ENCODE peak calls at places on chromosomes 4 and X, in six cellular contexts. Y is pancreas, F is uterus, X is tibial artery, H is A549, A is K562. P is an unnamed sample.

GRCh38 chrX:39140581-39140980 is 339.3 kb downstream of the MID1IP1 start:
- DNase-seq in X (no peak), A (no peak), H (no peak), F (no peak), Y (no peak), P (no peak)

GRCh38 chr4:75830906-75831305 is 71.3 kb downstream of the PPEF2 start:
- DNase-seq in X (no peak), H (no peak), Y (no peak), A (no peak), F (no peak), P (no peak)

GRCh38 chr4:42074294-42074693 is 78.2 kb downstream of the BEND4 start:
- DNase-seq in A (no peak), F (no peak), X (no peak), Y (no peak), H (no peak), P (no peak)

GRCh38 chr4:101282076-101282844 is 65.1 kb downstream of the PPP3CA start:
- DNase-seq in X (peak; percentile 28), F (no peak), Y (no peak), H (no peak), A (no peak), P (no peak)

GRCh38 chr4:121143126-121143525 is 21.0 kb downstream of the TNIP3 start:
- DNase-seq in A (no peak), H (no peak), Y (no peak), F (no peak), X (no peak), P (no peak)

GRCh38 chr4:152100378-152101201 is 339.8 kb upstream of the GATB start:
- DNase-seq in A (no peak), X (no peak), F (no peak), H (no peak), Y (no peak), P (no peak)

GRCh38 chr4:181701219-181701618 is 542.0 kb upstream of the TENM3 start:
- DNase-seq in H (no peak), F (no peak), A (no peak), X (no peak), Y (no peak), P (no peak)

GRCh38 chr4:109967798-109968520 is 55.3 kb downstream of the EGF start:
- DNase-seq in H (no peak), A (no peak), X (no peak), F (no peak), Y (no peak), P (no peak)

GRCh38 chr4:19736968-19737756 is 514.5 kb upstream of the SLIT2 start:
- DNase-seq in X (no peak), H (no peak), F (no peak), A (no peak), Y (no peak), P (no peak)

GRCh38 chr4:26151615-26152014 is 169.2 kb upstream of the RBPJ start:
- DNase-seq in H (no peak), X (no peak), Y (no peak), F (peak; percentile 63), A (no peak), P (peak; percentile 29)

GRCh38 chr4:24646777-24647460 is 62.6 kb upstream of the DHX15 start:
- DNase-seq in H (no peak), A (no peak), Y (no peak), X (no peak), F (no peak), P (no peak)

GRCh38 chr4:54165438-54165837 is 63.7 kb upstream of the PDGFRA start:
- DNase-seq in F (no peak), A (no peak), X (no peak), H (no peak), Y (no peak), P (no peak)

GRCh38 chr4:20652226-20652836 is 47.9 kb upstream of the PACRGL start:
- DNase-seq in X (no peak), Y (no peak), F (no peak), A (no peak), H (no peak), P (no peak)

GRCh38 chr4:46645092-46645491 is 255.2 kb upstream of the GABRA2 start:
- DNase-seq in F (no peak), H (no peak), X (no peak), A (no peak), Y (no peak), P (no peak)

GRCh38 chr4:103424853-103425252 is 226.7 kb upstream of the CENPE start:
- DNase-seq in F (no peak), X (no peak), H (peak; percentile 60), Y (peak; percentile 26), A (no peak), P (no peak)

GRCh38 chrX:84339507-84340364 is 151.7 kb upstream of the RPS6KA6 start:
- DNase-seq in Y (no peak), F (no peak), H (peak; percentile 19), X (no peak), A (peak; percentile 8), P (no peak)

GRCh38 chr4:111813565-111814140 is 331.6 kb upstream of the FAM241A start:
- DNase-seq in Y (no peak), F (no peak), H (no peak), X (no peak), A (no peak), P (no peak)

GRCh38 chrX:22404297-22404696 is 131.6 kb downstream of the CBLL2 start:
- DNase-seq in X (no peak), H (no peak), A (no peak), Y (no peak), F (no peak), P (no peak)

GRCh38 chr4:152063301-152064235 is 302.8 kb upstream of the GATB start:
- DNase-seq in X (no peak), Y (no peak), F (no peak), H (no peak), A (no peak), P (no peak)

GRCh38 chr4:84965558-84966381 is 720 bp downstream of the WDFY3 start:
- DNase-seq in A (peak; percentile 59), F (peak; percentile 17), H (peak; percentile 31), X (peak; percentile 29), Y (peak; percentile 52), P (peak; percentile 46)

GRCh38 chrX:28988246-28988645 is 401.0 kb downstream of the IL1RAPL1 start:
- DNase-seq in H (no peak), A (no peak), X (no peak), F (no peak), Y (no peak), P (no peak)

GRCh38 chr4:76354517-76355473 is 48.3 kb downstream of the STBD1 start:
- DNase-seq in H (no peak), X (no peak), Y (no peak), A (no peak), F (no peak), P (no peak)

GRCh38 chr4:73731968-73732610 is 8.3 kb upstream of the CXCL8 start:
- DNase-seq in A (no peak), Y (no peak), H (no peak), X (no peak), F (no peak), P (no peak)

GRCh38 chr4:8846864-8847263 is 24.8 kb downstream of the HMX1 start:
- DNase-seq in X (peak; percentile 7), F (no peak), H (no peak), Y (no peak), A (no peak), P (peak; percentile 4)

GRCh38 chrX:106874075-106874474 is 29.1 kb downstream of the RIPPLY1 start:
- DNase-seq in H (peak; percentile 35), X (no peak), Y (no peak), F (no peak), A (no peak), P (no peak)

GRCh38 chr4:20773144-20773997 is 73.1 kb downstream of the PACRGL start:
- DNase-seq in X (peak; percentile 22), H (peak; percentile 38), F (peak; percentile 26), A (peak; percentile 49), Y (peak; percentile 22), P (no peak)

GRCh38 chr4:76953956-76954355 is 4.4 kb downstream of the SEPTIN11 start:
- DNase-seq in A (no peak), F (no peak), Y (no peak), H (no peak), X (no peak), P (no peak)

GRCh38 chr4:142473218-142473959 is 372.7 kb downstream of the INPP4B start:
- DNase-seq in H (peak; percentile 14), Y (peak; percentile 62), A (no peak), F (peak; percentile 34), X (no peak), P (peak; percentile 35)

GRCh38 chr4:156660470-156660869 is 311.1 kb downstream of the PDGFC start:
- DNase-seq in A (no peak), H (no peak), Y (no peak), F (no peak), X (no peak), P (no peak)

GRCh38 chr4:162839814-162840213 is 326.9 kb downstream of the NAF1 start:
- DNase-seq in F (no peak), Y (no peak), A (no peak), X (no peak), H (peak; percentile 8), P (no peak)

GRCh38 chrX:150460781-150461180 is 97.7 kb downstream of the MAMLD1 start:
- DNase-seq in F (no peak), A (no peak), H (no peak), Y (no peak), X (no peak), P (no peak)

DNA sequence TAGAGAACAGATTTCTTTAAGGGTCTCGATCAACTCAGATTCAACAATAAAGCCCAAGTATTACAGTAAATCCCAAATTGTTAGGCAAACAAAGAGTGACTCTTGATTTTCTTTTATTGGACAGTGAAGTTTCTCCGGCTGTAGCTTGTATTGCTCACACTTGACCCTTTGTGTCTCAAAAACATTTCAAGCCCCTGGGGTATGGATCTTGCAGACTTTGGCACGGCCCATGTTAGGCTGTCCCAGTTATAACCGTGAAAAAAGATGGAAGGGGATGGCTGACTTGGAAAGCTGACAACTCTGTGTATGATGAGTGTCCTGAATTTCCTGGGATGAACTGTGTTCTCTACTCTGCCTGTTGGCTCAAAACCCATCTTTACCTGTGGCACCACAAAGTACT is 356.1 kb downstream of the SLITRK2 start:
- DNase-seq in A (no peak), H (no peak), Y (no peak), F (no peak), X (no peak), P (no peak)
- H3K9me3 ChIP-seq in A (no peaks in the 10 kb centered on the region), H (no peaks in the 10 kb centered on the region), Y (no peaks in the 10 kb centered on the region), F (no peaks in the 10 kb centered on the region), X (no peaks in the 10 kb centered on the region), P (no peaks in the 10 kb centered on the region)

GRCh38 chrX:989959-990510 is 222.4 kb downstream of the CRLF2 start:
- DNase-seq in F (peak; percentile 95), X (no peak), Y (peak; percentile 83), H (peak; percentile 99), A (peak; percentile 49), P (peak; percentile 87)
- H3K9me3 ChIP-seq in F (peaks cover 2% of the 10 kb centered on the region), X (peaks cover 20% of the 10 kb centered on the region), Y (no peaks in the 10 kb centered on the region), H (peaks cover 21% of the 10 kb centered on the region), A (no peaks in the 10 kb centered on the region), P (peaks cover 4% of the 10 kb centered on the region)

GRCh38 chr4:13539721-13540445 is 4.4 kb downstream of the NKX3-2 start:
- DNase-seq in A (peak; percentile 4), H (no peak), F (no peak), X (no peak), Y (no peak), P (no peak)
- H3K9me3 ChIP-seq in A (peaks cover 1% of the 10 kb centered on the region), H (no peaks in the 10 kb centered on the region), F (no peaks in the 10 kb centered on the region), X (peaks cover 15% of the 10 kb centered on the region), Y (no peaks in the 10 kb centered on the region), P (no peaks in the 10 kb centered on the region)

GRCh38 chr4:129515356-129515755 is 419.4 kb downstream of the C4orf33 start:
- DNase-seq in X (no peak), H (no peak), Y (no peak), A (no peak), F (no peak), P (no peak)
- H3K9me3 ChIP-seq in X (no peaks in the 10 kb centered on the region), H (no peaks in the 10 kb centered on the region), Y (no peaks in the 10 kb centered on the region), A (no peaks in the 10 kb centered on the region), F (no peaks in the 10 kb centered on the region), P (no peaks in the 10 kb centered on the region)

P was measured in heart left ventricle.